ENCODE peak calls at places on chromosomes 13 and 19, in nine cellular contexts. M, O, Y, S, L, W, E, P and F are unnamed samples.

GRCh38 chr13:75771818-75772217 is 135.7 kb downstream of the LMO7 start:
- DNase-seq in M (peak; percentile 80), O (no peak), Y (no peak), S (no peak), L (no peak), W (no peak), E (no peak), P (no peak), F (no peak)

GRCh38 chr19:47158367-47158791 is 27.7 kb downstream of the SAE1 start:
- DNase-seq in M (no peak), O (no peak), Y (no peak), S (no peak), L (no peak), W (no peak), E (no peak), P (no peak), F (no peak)

GRCh38 chr13:24511019-24511823 is 1.4 kb downstream of the PARP4 start:
- DNase-seq in M (peak; percentile 92), O (no peak), Y (peak; percentile 36), S (no peak), L (peak; percentile 49), W (peak; percentile 20), E (peak; percentile 15), P (peak; percentile 66), F (peak; percentile 6)

GRCh38 chr19:15562861-15563260 is 52.2 kb upstream of the CYP4F8 start:
- DNase-seq in M (peak; percentile 57), O (no peak), Y (no peak), S (no peak), L (no peak), W (peak; percentile 29), E (no peak), P (peak; percentile 52), F (no peak)

GRCh38 chr13:42807866-42808265 is 26.5 kb downstream of the FAM216B start:
- DNase-seq in M (peak; percentile 78), O (no peak), Y (no peak), S (no peak), L (no peak), W (no peak), E (no peak), P (no peak), F (no peak)

GRCh38 chr19:2123682-2124387 is 27.1 kb downstream of the IZUMO4 start:
- DNase-seq in M (no peak), O (no peak), Y (peak; percentile 23), S (peak; percentile 30), L (no peak), W (no peak), E (no peak), P (peak; percentile 87), F (no peak)

GRCh38 chr13:29713841-29714240 is 118.4 kb upstream of the SLC7A1 start:
- DNase-seq in M (peak; percentile 63), O (no peak), Y (no peak), S (no peak), L (no peak), W (no peak), E (no peak), P (peak; percentile 58), F (no peak)

GRCh38 chr19:13526552-13526951 is 20.3 kb upstream of the CACNA1A start:
- DNase-seq in M (peak; percentile 51), O (no peak), Y (no peak), S (no peak), L (no peak), W (no peak), E (no peak), P (peak; percentile 89), F (no peak)

GRCh38 chr13:40484101-40484800 is 182.2 kb downstream of the FOXO1 start:
- DNase-seq in M (no peak), O (no peak), Y (no peak), S (no peak), L (no peak), W (peak; percentile 31), E (no peak), P (no peak), F (no peak)

GRCh38 chr13:33649212-33649917 is 168.6 kb upstream of the RFC3 start:
- DNase-seq in M (peak; percentile 38), O (no peak), Y (no peak), S (no peak), L (no peak), W (no peak), E (no peak), P (no peak), F (no peak)

GRCh38 chr13:33644607-33645543 is 173.1 kb upstream of the RFC3 start:
- DNase-seq in M (peak; percentile 36), O (no peak), Y (no peak), S (no peak), L (no peak), W (no peak), E (no peak), P (no peak), F (no peak)

GRCh38 chr13:33640832-33641231 is 177.1 kb upstream of the RFC3 start:
- DNase-seq in M (no peak), O (no peak), Y (no peak), S (no peak), L (no peak), W (no peak), E (no peak), P (no peak), F (no peak)

GRCh38 chr13:33642374-33643065 is 175.4 kb upstream of the RFC3 start:
- DNase-seq in M (peak; percentile 32), O (no peak), Y (no peak), S (no peak), L (no peak), W (peak; percentile 62), E (no peak), P (peak; percentile 68), F (no peak)

DNA sequence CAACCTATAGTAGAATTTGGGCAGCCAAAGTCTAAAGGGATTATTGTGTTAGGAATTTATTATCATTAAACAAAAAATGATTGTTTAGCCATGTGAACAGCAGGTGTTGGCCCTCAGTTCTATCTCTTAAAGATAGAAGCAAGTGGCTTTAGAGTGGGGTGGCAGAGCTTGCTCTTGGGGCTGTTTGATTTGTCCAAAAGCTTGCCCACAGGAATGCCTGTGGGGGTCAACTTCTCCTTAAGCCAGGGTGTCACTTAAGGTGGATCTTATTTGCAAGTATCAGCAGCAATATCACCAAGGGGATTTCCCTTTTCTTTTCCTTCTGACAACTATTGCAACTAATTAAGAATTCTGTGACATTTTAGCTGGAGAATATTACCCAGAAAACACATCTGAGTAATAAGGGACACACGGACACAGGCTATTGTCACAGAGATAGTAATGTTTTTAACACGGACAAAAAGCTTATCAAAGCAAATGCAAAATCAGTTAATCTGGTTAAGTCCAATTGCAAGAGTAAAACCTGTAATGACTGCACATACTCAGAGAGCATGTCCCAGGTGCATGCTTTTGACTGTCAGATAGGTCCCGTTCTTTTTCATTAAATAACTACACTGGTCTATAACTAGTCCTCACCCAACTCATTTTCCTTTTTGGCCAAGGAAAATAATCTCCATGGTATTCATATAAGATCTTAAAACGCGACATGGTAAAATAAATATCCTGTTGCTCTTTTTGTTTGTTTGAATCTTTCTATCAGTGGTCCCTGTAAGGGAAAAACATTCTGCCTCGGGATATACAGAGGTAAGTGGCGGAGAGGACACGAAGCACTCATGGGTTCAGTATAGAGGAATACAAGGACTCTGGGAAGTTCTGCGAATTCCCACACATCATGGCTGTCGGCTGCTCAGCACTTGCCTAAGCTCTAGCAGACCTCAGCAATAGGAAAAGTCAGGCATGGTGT is 172.1 kb upstream of the RFC3 start:
- DNase-seq in M (no peak), O (no peak), Y (no peak), S (no peak), L (no peak), W (no peak), E (no peak), P (no peak), F (no peak)
- H3K27ac ChIP-seq in M (no peak overlapping the region), O (peak overlapping the region; percentile 59), Y (no peak overlapping the region), S (no peak overlapping the region), L (no peak overlapping the region), W (no peak overlapping the region), E (no peak overlapping the region), P (no peak overlapping the region), F (no peak overlapping the region)

GRCh38 chr19:5628919-5629481 is 6.1 kb downstream of the SAFB start:
- DNase-seq in M (no peak), O (no peak), Y (no peak), S (no peak), L (no peak), W (no peak), E (no peak), P (no peak), F (no peak)
- H3K4me1 ChIP-seq in M (peaks cover 18% of the 10 kb centered on the region), O (peaks cover 90% of the 10 kb centered on the region), Y (peaks cover 79% of the 10 kb centered on the region), S (peaks cover 1% of the 10 kb centered on the region), L (peaks cover 60% of the 10 kb centered on the region), W (peaks cover 51% of the 10 kb centered on the region), E (peaks cover 62% of the 10 kb centered on the region), P (peaks cover 10% of the 10 kb centered on the region), F (peaks cover 59% of the 10 kb centered on the region)

GRCh38 chr19:18373892-18374629 is 11.9 kb upstream of the GDF15 start:
- DNase-seq in M (peak; percentile 90), O (peak; percentile 96), Y (peak; percentile 23), S (no peak), L (no peak), W (peak; percentile 99), E (peak; percentile 92), P (peak; percentile 99), F (no peak)

GRCh38 chr19:18373407-18373891 is 12.5 kb upstream of the GDF15 start:
- DNase-seq in M (no peak), O (no peak), Y (no peak), S (no peak), L (no peak), W (no peak), E (no peak), P (no peak), F (no peak)

GRCh38 chr19:18380843-18381242 is 5.1 kb upstream of the GDF15 start:
- DNase-seq in M (no peak), O (no peak), Y (no peak), S (no peak), L (no peak), W (no peak), E (no peak), P (no peak), F (no peak)

GRCh38 chr19:18379803-18380747 is 5.9 kb upstream of the GDF15 start:
- DNase-seq in M (peak; percentile 94), O (peak; percentile 83), Y (no peak), S (no peak), L (no peak), W (peak; percentile 96), E (peak; percentile 59), P (peak; percentile 74), F (no peak)

GRCh38 chr19:18377026-18377425 is 8.9 kb upstream of the GDF15 start:
- DNase-seq in M (peak; percentile 76), O (no peak), Y (no peak), S (no peak), L (no peak), W (no peak), E (no peak), P (no peak), F (no peak)
- H3K27ac ChIP-seq in M (peak overlapping the region; percentile 69), O (peak overlapping the region; percentile 52), Y (no peak overlapping the region), S (no peak overlapping the region), L (no peak overlapping the region), W (no peak overlapping the region), E (no peak overlapping the region), P (no peak overlapping the region), F (no peak overlapping the region)

DNA sequence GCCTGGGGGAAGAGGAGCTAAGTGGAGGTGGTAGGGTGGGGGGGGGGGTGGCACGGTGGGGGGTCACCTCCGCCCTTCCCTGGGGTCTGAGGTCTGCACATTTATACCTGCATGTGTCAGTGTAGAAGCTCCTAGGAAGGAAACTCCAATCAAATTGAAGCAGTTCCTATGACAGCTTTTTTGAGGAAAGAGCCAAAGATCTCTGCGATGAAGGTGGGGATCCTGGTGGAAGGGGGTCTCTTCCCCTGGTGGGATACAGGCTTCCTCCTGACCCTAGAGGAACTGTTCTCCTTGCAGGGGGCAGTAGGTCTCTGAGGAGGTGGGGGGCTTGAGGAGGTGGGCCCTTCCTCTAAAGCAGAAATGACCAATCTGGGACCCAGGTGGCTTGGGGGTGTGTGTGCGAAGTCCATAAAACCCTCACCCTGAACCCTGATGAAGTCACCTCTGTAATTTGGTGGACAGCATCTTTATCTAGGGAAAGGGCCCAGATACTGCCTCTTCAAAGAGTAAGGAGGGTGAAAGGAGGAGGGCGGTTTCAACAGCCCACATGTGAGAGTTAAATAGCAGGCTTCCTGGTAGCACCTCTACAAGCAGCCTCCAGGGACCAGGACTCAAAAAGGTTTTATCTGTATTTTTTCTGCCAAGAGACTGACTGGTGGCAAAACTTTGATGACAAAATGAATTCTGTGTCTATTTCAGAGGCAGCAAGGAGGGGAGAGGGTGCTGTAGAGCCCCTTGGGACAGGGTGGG is 12.9 kb downstream of the RANBP3 start:
- DNase-seq in M (no peak), O (no peak), Y (peak; percentile 21), S (no peak), L (peak; percentile 54), W (no peak), E (no peak), P (no peak), F (no peak)
- H3K4me1 ChIP-seq in M (peaks cover 14% of the 10 kb centered on the region), O (peaks cover 97% of the 10 kb centered on the region), Y (peaks cover 98% of the 10 kb centered on the region), S (peaks cover 12% of the 10 kb centered on the region), L (peaks cover 58% of the 10 kb centered on the region), W (peaks cover 67% of the 10 kb centered on the region), E (peaks cover 67% of the 10 kb centered on the region), P (peaks cover 25% of the 10 kb centered on the region), F (peaks cover 65% of the 10 kb centered on the region)